ENCODE peak calls at places on chromosomes 4 and X, in five cellular contexts. V, G, U, C and D are unnamed samples.

GRCh38 chrX:17635231-17635630 is 102.1 kb upstream of the SCML1 start:
- DNase-seq in V (no peak), C (no peak), U (peak; percentile 78), G (no peak), D (no peak)

GRCh38 chrX:133414399-133415275 is 652 bp downstream of the GPC4 start:
- DNase-seq in C (no peak), G (no peak), V (peak; percentile 46), U (no peak), D (no peak)

GRCh38 chr4:153204247-153205027 is at the start of gene TRIM2:
- DNase-seq in G (no peak), V (peak; percentile 81), U (peak; percentile 71), C (peak; percentile 87), D (no peak)

GRCh38 chr4:38132843-38133662 is 172.9 kb downstream of the PTTG2 start:
- DNase-seq in G (no peak), C (no peak), V (no peak), U (no peak), D (no peak)

GRCh38 chr4:5460106-5460801 is 248.1 kb downstream of the EVC2 start:
- DNase-seq in G (no peak), U (no peak), V (no peak), C (no peak), D (no peak)

GRCh38 chr4:80459918-80460473 is 124.5 kb downstream of the CFAP299 start:
- DNase-seq in U (no peak), C (no peak), V (no peak), G (no peak), D (no peak)

GRCh38 chr4:80336582-80336981 is 1.1 kb downstream of the CFAP299 start:
- DNase-seq in U (no peak), G (no peak), V (no peak), C (no peak), D (no peak)

GRCh38 chr4:7256989-7257810 is 64.9 kb downstream of the SORCS2 start:
- DNase-seq in U (no peak), C (no peak), G (no peak), V (peak; percentile 86), D (no peak)

GRCh38 chr4:1960170-1960825 is 48.5 kb downstream of the NELFA start:
- DNase-seq in V (no peak), U (no peak), G (no peak), C (no peak), D (no peak)

GRCh38 chr4:14566518-14566917 is 435.8 kb upstream of the CPEB2 start:
- DNase-seq in G (no peak), C (no peak), V (no peak), U (no peak), D (no peak)

GRCh38 chr4:96833831-96834230 is 993.9 kb downstream of the PDHA2 start:
- DNase-seq in V (no peak), U (no peak), C (no peak), G (no peak), D (no peak)

GRCh38 chr4:128322986-128323385 is 35.4 kb upstream of the PGRMC2 start:
- DNase-seq in V (no peak), U (no peak), G (no peak), C (no peak), D (no peak)

GRCh38 chr4:128825226-128825625 is 15.7 kb downstream of the JADE1 start:
- DNase-seq in C (no peak), V (no peak), G (no peak), U (no peak), D (no peak)

GRCh38 chr4:150960818-150961217 is 54.3 kb downstream of the LRBA start:
- DNase-seq in V (no peak), G (no peak), U (no peak), C (no peak), D (no peak)

GRCh38 chrX:103309860-103310591 is 764 bp downstream of the BEX2 start:
- DNase-seq in C (no peak), V (no peak), G (no peak), U (no peak), D (no peak)

GRCh38 chr4:39616651-39617050 is 22.0 kb downstream of the SMIM14 start:
- DNase-seq in U (no peak), C (no peak), G (no peak), V (no peak), D (no peak)

GRCh38 chrX:21975827-21976226 is 35.3 kb downstream of the SMS start:
- DNase-seq in V (no peak), C (no peak), U (no peak), G (no peak), D (no peak)

GRCh38 chr4:141905751-141906150 is 269.4 kb downstream of the IL15 start:
- DNase-seq in C (no peak), G (no peak), V (no peak), U (no peak), D (no peak)

GRCh38 chr4:19905006-19905405 is 346.7 kb upstream of the SLIT2 start:
- DNase-seq in U (no peak), G (no peak), V (no peak), C (no peak), D (no peak)

GRCh38 chr4:55216871-55217635 is 91.7 kb upstream of the KDR start:
- DNase-seq in C (no peak), U (peak; percentile 64), G (no peak), V (no peak), D (no peak)